ENCODE peak calls at places on chromosomes 4 and X, in nine cellular contexts. F is DMS 273 treated with DMSO at 0.1 percent for 48 hours; H is HFFc6; Y is anterior cingulate cortex; L is fibroblast of lung; D is right atrium auricular region; W is NCI-H774; J is stimulated activated naive CD8-positive, alpha-beta T cell treated with anti-CD3 and anti-CD28 coated beads, Interleukin-15, Interleukin-2, amounts not matched to agents 100 U/mL and 50 U/mL, for 24 hours; G is iPS DF 6.9. X is an unnamed sample.

GRCh38 chr4:6962211-6963041 is 52.8 kb downstream of the TBC1D14 start:
- DNase-seq in H (no peak), W (peak), L (no peak), Y (no peak), J (no peak), F (no peak), G (no peak), D (peak), X (no peak)

GRCh38 chrX:101040197-101040596 is 11.7 kb downstream of the TRMT2B start:
- DNase-seq in D (no peak), H (no peak), L (no peak), F (no peak), Y (no peak), W (no peak), G (no peak), J (no peak), X (peak)

GRCh38 chr4:37909690-37910486 is 19.0 kb downstream of the TBC1D1 start:
- DNase-seq in F (no peak), H (no peak), L (no peak), D (no peak), Y (no peak), W (no peak), J (no peak), G (no peak), X (no peak)

GRCh38 chr4:22315643-22316042 is 200.2 kb downstream of the ADGRA3 start:
- DNase-seq in L (peak), G (no peak), W (no peak), H (no peak), J (no peak), Y (no peak), D (no peak), F (no peak), X (no peak)

GRCh38 chrX:73916931-73917657 is 354.1 kb downstream of the CHIC1 start:
- DNase-seq in J (no peak), F (no peak), W (no peak), L (peak), G (no peak), D (no peak), H (peak), Y (no peak), X (peak)

GRCh38 chrX:77731821-77732419 is 54.1 kb downstream of the ATRX start:
- DNase-seq in J (no peak), F (no peak), G (no peak), D (no peak), H (no peak), Y (no peak), W (no peak), L (no peak), X (no peak)

GRCh38 chrX:40346379-40346778 is 234.4 kb upstream of the ATP6AP2 start:
- DNase-seq in H (no peak), L (no peak), F (no peak), J (no peak), Y (no peak), W (no peak), G (no peak), D (no peak), X (no peak)

GRCh38 chrX:41946973-41947612 is 23.7 kb upstream of the CASK start:
- DNase-seq in F (no peak), J (no peak), Y (no peak), D (no peak), W (no peak), H (no peak), G (no peak), L (no peak), X (no peak)

GRCh38 chr4:106277140-106277680 is 38.8 kb downstream of the TBCK start:
- DNase-seq in L (no peak), F (no peak), Y (no peak), J (no peak), H (no peak), D (no peak), G (no peak), W (no peak), X (no peak)

GRCh38 chr4:174631901-174632758 is 109.8 kb upstream of the HPGD start:
- DNase-seq in D (no peak), J (no peak), L (peak), H (no peak), G (peak), Y (no peak), F (no peak), W (peak), X (peak)

GRCh38 chr4:109913842-109914241 is 1.2 kb downstream of the EGF start:
- DNase-seq in Y (no peak), W (no peak), J (no peak), H (no peak), L (no peak), F (no peak), D (no peak), G (no peak), X (no peak)

GRCh38 chrX:52082578-52082977 is 13.6 kb upstream of the MAGED4B start:
- DNase-seq in G (no peak), F (no peak), H (peak), W (no peak), D (no peak), Y (no peak), L (peak), J (no peak), X (no peak)

GRCh38 chr4:88722276-88722780 is 24.7 kb upstream of the NAP1L5 start:
- DNase-seq in H (no peak), W (no peak), L (no peak), J (no peak), Y (no peak), G (no peak), F (no peak), D (no peak), X (no peak)